ENCODE peak calls at places on chromosomes 3 and 15, in nine cellular contexts. One of them, this sample, is unnamed.
A peak's percentile ranks its signal among the peaks of the same experiment; 100 is the strongest.

GRCh38 chr3:14153663-14154062 is 24.7 kb downstream of the XPC start:
- DNase-seq in uterus: no peak
- DNase-seq in esophagus muscularis mucosa: peak; percentile 19
- DNase-seq in Peyer's patch: no peak
- DNase-seq in A549: no peak
- DNase-seq in heart left ventricle: no peak
- DNase-seq in stomach: no peak
- DNase-seq in esophagus squamous epithelium: no peak
- DNase-seq in ovary: no peak
- DNase-seq in this sample: no peak

GRCh38 chr3:74832925-74833324 is 218.5 kb upstream of the CNTN3 start:
- DNase-seq in uterus: no peak
- DNase-seq in esophagus muscularis mucosa: no peak
- DNase-seq in Peyer's patch: no peak
- DNase-seq in A549: no peak
- DNase-seq in heart left ventricle: no peak
- DNase-seq in stomach: no peak
- DNase-seq in esophagus squamous epithelium: no peak
- DNase-seq in ovary: no peak
- DNase-seq in this sample: no peak

GRCh38 chr3:12961007-12961725 is 112.1 kb downstream of the IQSEC1 start:
- DNase-seq in uterus: no peak
- DNase-seq in esophagus muscularis mucosa: no peak
- DNase-seq in Peyer's patch: no peak
- DNase-seq in A549: no peak
- DNase-seq in heart left ventricle: no peak
- DNase-seq in stomach: no peak
- DNase-seq in esophagus squamous epithelium: no peak
- DNase-seq in ovary: no peak
- DNase-seq in this sample: no peak

GRCh38 chr15:96789999-96790398 is 459.5 kb downstream of the NR2F2 start:
- DNase-seq in uterus: no peak
- DNase-seq in esophagus muscularis mucosa: peak; percentile 64
- DNase-seq in Peyer's patch: no peak
- DNase-seq in A549: no peak
- DNase-seq in heart left ventricle: no peak
- DNase-seq in stomach: no peak
- DNase-seq in esophagus squamous epithelium: no peak
- DNase-seq in ovary: no peak
- DNase-seq in this sample: no peak

GRCh38 chr3:178384302-178384939 is 151.8 kb upstream of the KCNMB2 start:
- DNase-seq in uterus: no peak
- DNase-seq in esophagus muscularis mucosa: no peak
- DNase-seq in Peyer's patch: no peak
- DNase-seq in A549: no peak
- DNase-seq in heart left ventricle: no peak
- DNase-seq in stomach: no peak
- DNase-seq in esophagus squamous epithelium: no peak
- DNase-seq in ovary: no peak
- DNase-seq in this sample: no peak

GRCh38 chr3:23002846-23003800 is 200.0 kb upstream of the UBE2E2 start:
- DNase-seq in uterus: no peak
- DNase-seq in esophagus muscularis mucosa: no peak
- DNase-seq in Peyer's patch: no peak
- DNase-seq in A549: no peak
- DNase-seq in heart left ventricle: peak; percentile 38
- DNase-seq in stomach: peak; percentile 52
- DNase-seq in esophagus squamous epithelium: no peak
- DNase-seq in ovary: no peak
- DNase-seq in this sample: no peak

GRCh38 chr3:11718582-11719405 is 75.1 kb upstream of the VGLL4 start:
- DNase-seq in uterus: peak; percentile 47
- DNase-seq in esophagus muscularis mucosa: no peak
- DNase-seq in Peyer's patch: peak; percentile 71
- DNase-seq in A549: peak; percentile 58
- DNase-seq in heart left ventricle: peak; percentile 47
- DNase-seq in stomach: peak; percentile 69
- DNase-seq in esophagus squamous epithelium: peak; percentile 35
- DNase-seq in ovary: peak; percentile 54
- DNase-seq in this sample: peak; percentile 69

GRCh38 chr3:55169608-55170010 is 241.8 kb upstream of the LRTM1 start:
- DNase-seq in uterus: no peak
- DNase-seq in esophagus muscularis mucosa: peak; percentile 29
- DNase-seq in Peyer's patch: no peak
- DNase-seq in A549: peak; percentile 1
- DNase-seq in heart left ventricle: no peak
- DNase-seq in stomach: no peak
- DNase-seq in esophagus squamous epithelium: no peak
- DNase-seq in ovary: no peak
- DNase-seq in this sample: no peak

GRCh38 chr3:15399970-15400369 is 27.4 kb downstream of the METTL6 start:
- DNase-seq in uterus: no peak
- DNase-seq in esophagus muscularis mucosa: no peak
- DNase-seq in Peyer's patch: no peak
- DNase-seq in A549: no peak
- DNase-seq in heart left ventricle: no peak
- DNase-seq in stomach: no peak
- DNase-seq in esophagus squamous epithelium: no peak
- DNase-seq in ovary: no peak
- DNase-seq in this sample: no peak

GRCh38 chr3:33860355-33861047 is 62.1 kb downstream of the PDCD6IP start:
- DNase-seq in uterus: no peak
- DNase-seq in esophagus muscularis mucosa: no peak
- DNase-seq in Peyer's patch: no peak
- DNase-seq in A549: no peak
- DNase-seq in heart left ventricle: no peak
- DNase-seq in stomach: no peak
- DNase-seq in esophagus squamous epithelium: no peak
- DNase-seq in ovary: no peak
- DNase-seq in this sample: no peak

GRCh38 chr3:134535186-134535974 is 49.5 kb downstream of the CEP63 start:
- DNase-seq in uterus: no peak
- DNase-seq in esophagus muscularis mucosa: no peak
- DNase-seq in Peyer's patch: no peak
- DNase-seq in A549: no peak
- DNase-seq in heart left ventricle: no peak
- DNase-seq in stomach: no peak
- DNase-seq in esophagus squamous epithelium: no peak
- DNase-seq in ovary: no peak
- DNase-seq in this sample: no peak

GRCh38 chr3:2578560-2578959 is 479.9 kb downstream of the CNTN4 start:
- DNase-seq in uterus: no peak
- DNase-seq in esophagus muscularis mucosa: no peak
- DNase-seq in Peyer's patch: no peak
- DNase-seq in A549: no peak
- DNase-seq in heart left ventricle: no peak
- DNase-seq in stomach: no peak
- DNase-seq in esophagus squamous epithelium: no peak
- DNase-seq in ovary: no peak
- DNase-seq in this sample: no peak

GRCh38 chr3:136023264-136023978 is 57.9 kb downstream of the PPP2R3A start:
- DNase-seq in uterus: no peak
- DNase-seq in esophagus muscularis mucosa: no peak
- DNase-seq in Peyer's patch: no peak
- DNase-seq in A549: no peak
- DNase-seq in heart left ventricle: no peak
- DNase-seq in stomach: no peak
- DNase-seq in esophagus squamous epithelium: no peak
- DNase-seq in ovary: no peak
- DNase-seq in this sample: no peak

GRCh38 chr3:20576228-20576627 is 390.2 kb upstream of the SGO1 start:
- DNase-seq in uterus: no peak
- DNase-seq in esophagus muscularis mucosa: no peak
- DNase-seq in Peyer's patch: no peak
- DNase-seq in A549: no peak
- DNase-seq in heart left ventricle: no peak
- DNase-seq in stomach: no peak
- DNase-seq in esophagus squamous epithelium: no peak
- DNase-seq in ovary: no peak
- DNase-seq in this sample: no peak

GRCh38 chr3:64143399-64144130 is 81.7 kb downstream of the PRICKLE2 start:
- DNase-seq in uterus: no peak
- DNase-seq in esophagus muscularis mucosa: no peak
- DNase-seq in Peyer's patch: no peak
- DNase-seq in A549: peak; percentile 33
- DNase-seq in heart left ventricle: no peak
- DNase-seq in stomach: no peak
- DNase-seq in esophagus squamous epithelium: no peak
- DNase-seq in ovary: no peak
- DNase-seq in this sample: no peak

GRCh38 chr3:156396851-156397250 is 158.1 kb downstream of the SSR3 start:
- DNase-seq in uterus: no peak
- DNase-seq in esophagus muscularis mucosa: no peak
- DNase-seq in Peyer's patch: no peak
- DNase-seq in A549: no peak
- DNase-seq in heart left ventricle: no peak
- DNase-seq in stomach: no peak
- DNase-seq in esophagus squamous epithelium: no peak
- DNase-seq in ovary: no peak
- DNase-seq in this sample: peak; percentile 39

GRCh38 chr3:5188419-5189405 is 1.2 kb downstream of the EDEM1 start:
- DNase-seq in uterus: no peak
- DNase-seq in esophagus muscularis mucosa: no peak
- DNase-seq in Peyer's patch: peak; percentile 76
- DNase-seq in A549: peak; percentile 53
- DNase-seq in heart left ventricle: peak; percentile 13
- DNase-seq in stomach: peak; percentile 65
- DNase-seq in esophagus squamous epithelium: no peak
- DNase-seq in ovary: peak; percentile 30
- DNase-seq in this sample: peak; percentile 14

GRCh38 chr3:132784502-132785025 is 62.4 kb upstream of the NPHP3 start:
- DNase-seq in uterus: no peak
- DNase-seq in esophagus muscularis mucosa: no peak
- DNase-seq in Peyer's patch: no peak
- DNase-seq in A549: no peak
- DNase-seq in heart left ventricle: no peak
- DNase-seq in stomach: no peak
- DNase-seq in esophagus squamous epithelium: no peak
- DNase-seq in ovary: no peak
- DNase-seq in this sample: no peak

GRCh38 chr3:52495096-52495495 is at the start of gene STAB1:
- DNase-seq in uterus: peak; percentile 44
- DNase-seq in esophagus muscularis mucosa: peak; percentile 93
- DNase-seq in Peyer's patch: peak; percentile 57
- DNase-seq in A549: no peak
- DNase-seq in heart left ventricle: peak; percentile 80
- DNase-seq in stomach: no peak
- DNase-seq in esophagus squamous epithelium: no peak
- DNase-seq in ovary: no peak
- DNase-seq in this sample: peak; percentile 38
- TF ChIP-seq POLR2A in uterus: no peak
- TF ChIP-seq POLR2A in esophagus muscularis mucosa: no peak
- TF ChIP-seq POLR2A in Peyer's patch: no peak
- TF ChIP-seq POLR2A in A549: no peak
- TF ChIP-seq POLR2A in heart left ventricle: no peak
- TF ChIP-seq POLR2A in stomach: no peak
- TF ChIP-seq POLR2A in esophagus squamous epithelium: no peak
- TF ChIP-seq POLR2A in ovary: no peak
- TF ChIP-seq POLR2A in this sample: no peak

DNA sequence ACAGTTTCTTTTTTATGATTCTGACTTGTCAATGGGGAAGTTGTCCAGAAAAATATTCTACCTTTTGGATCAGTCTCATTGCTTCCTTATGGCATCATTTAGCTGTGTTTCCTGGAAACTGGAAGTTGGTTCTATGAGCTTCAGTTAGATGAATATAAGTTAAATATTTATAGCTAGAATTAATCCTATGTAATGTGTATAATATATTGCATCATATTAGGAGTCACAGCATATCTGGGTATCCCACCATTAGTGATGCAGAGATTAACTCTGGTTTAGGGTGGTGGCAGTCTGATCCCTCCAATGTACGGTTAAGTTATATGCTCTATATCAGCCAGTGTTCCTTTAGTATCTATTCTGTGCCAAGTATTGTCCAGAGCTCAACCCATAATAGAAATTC is 19.3 kb downstream of the KLHL24 start:
- DNase-seq in uterus: no peak
- DNase-seq in esophagus muscularis mucosa: no peak
- DNase-seq in Peyer's patch: no peak
- DNase-seq in A549: no peak
- DNase-seq in heart left ventricle: no peak
- DNase-seq in stomach: no peak
- DNase-seq in esophagus squamous epithelium: no peak
- DNase-seq in ovary: no peak
- DNase-seq in this sample: no peak
- H3K9me3 ChIP-seq in uterus: peaks cover 23% of the 10 kb centered on the region
- H3K9me3 ChIP-seq in esophagus muscularis mucosa: peaks cover 19% of the 10 kb centered on the region
- H3K9me3 ChIP-seq in Peyer's patch: peaks cover 17% of the 10 kb centered on the region
- H3K9me3 ChIP-seq in A549: peaks cover 43% of the 10 kb centered on the region
- H3K9me3 ChIP-seq in heart left ventricle: peaks cover 46% of the 10 kb centered on the region
- H3K9me3 ChIP-seq in stomach: peaks cover 9% of the 10 kb centered on the region
- H3K9me3 ChIP-seq in esophagus squamous epithelium: peaks cover 45% of the 10 kb centered on the region
- H3K9me3 ChIP-seq in ovary: peaks cover 10% of the 10 kb centered on the region
- H3K9me3 ChIP-seq in this sample: no peaks in the 10 kb centered on the region

DNA sequence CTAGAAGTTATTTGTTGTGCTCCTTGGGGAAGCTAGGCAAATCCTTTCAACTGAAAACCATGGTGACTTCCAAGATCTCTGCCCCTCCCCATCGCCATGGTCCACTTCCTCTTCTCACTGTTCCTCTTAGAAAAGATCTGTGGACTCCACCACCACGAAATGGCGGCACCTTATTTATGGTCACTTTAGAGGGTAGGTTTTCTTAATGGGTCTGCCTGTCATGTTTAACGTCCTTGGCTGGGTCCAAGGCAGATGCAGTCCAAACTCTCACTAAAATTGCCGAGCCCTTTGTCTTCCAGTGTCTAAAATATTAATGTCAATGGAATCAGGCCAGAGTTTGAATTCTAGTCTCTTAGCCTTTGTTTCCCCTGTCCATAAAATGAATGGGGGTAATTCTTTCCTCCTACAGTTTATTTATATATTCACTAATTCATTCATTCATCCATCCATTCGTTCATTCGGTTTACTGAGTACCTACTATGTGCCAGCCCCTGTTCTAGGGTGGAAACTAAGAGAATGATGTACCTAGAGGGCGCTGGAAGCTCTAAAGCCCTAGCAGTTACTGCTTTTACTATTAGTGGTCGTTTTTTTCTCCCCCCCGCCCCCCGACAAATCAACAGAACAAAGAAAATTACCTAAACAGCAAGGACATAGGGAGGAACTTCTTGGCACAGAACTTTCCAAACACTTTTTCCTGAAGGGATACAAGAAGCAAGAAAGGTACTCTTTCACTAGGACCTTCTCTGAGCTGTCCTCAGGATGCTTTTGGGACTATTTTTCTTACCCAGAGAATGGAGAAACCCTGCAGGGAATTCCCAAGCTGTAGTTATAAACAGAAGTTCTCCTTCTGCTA is 661 bp downstream of the PATL2 start:
- DNase-seq in uterus: no peak
- DNase-seq in esophagus muscularis mucosa: no peak
- DNase-seq in Peyer's patch: peak; percentile 87
- DNase-seq in A549: peak; percentile 22
- DNase-seq in heart left ventricle: no peak
- DNase-seq in stomach: peak; percentile 43
- DNase-seq in esophagus squamous epithelium: no peak
- DNase-seq in ovary: no peak
- DNase-seq in this sample: no peak
- TF ChIP-seq POLR2A in uterus: no peak
- TF ChIP-seq POLR2A in esophagus muscularis mucosa: no peak
- TF ChIP-seq POLR2A in Peyer's patch: no peak
- TF ChIP-seq POLR2A in A549: no peak
- TF ChIP-seq POLR2A in heart left ventricle: no peak
- TF ChIP-seq POLR2A in stomach: no peak
- TF ChIP-seq POLR2A in esophagus squamous epithelium: no peak
- TF ChIP-seq POLR2A in ovary: no peak
- TF ChIP-seq POLR2A in this sample: no peak

GRCh38 chr3:43014216-43014615 is 35.1 kb downstream of the GASK1A start:
- DNase-seq in uterus: no peak
- DNase-seq in esophagus muscularis mucosa: no peak
- DNase-seq in Peyer's patch: no peak
- DNase-seq in A549: no peak
- DNase-seq in heart left ventricle: no peak
- DNase-seq in stomach: no peak
- DNase-seq in esophagus squamous epithelium: no peak
- DNase-seq in ovary: no peak
- DNase-seq in this sample: no peak
- H3K9me3 ChIP-seq in uterus: no peaks in the 10 kb centered on the region
- H3K9me3 ChIP-seq in esophagus muscularis mucosa: no peaks in the 10 kb centered on the region
- H3K9me3 ChIP-seq in Peyer's patch: peaks cover 12% of the 10 kb centered on the region
- H3K9me3 ChIP-seq in A549: no peaks in the 10 kb centered on the region
- H3K9me3 ChIP-seq in heart left ventricle: peaks cover 34% of the 10 kb centered on the region
- H3K9me3 ChIP-seq in stomach: no peaks in the 10 kb centered on the region
- H3K9me3 ChIP-seq in esophagus squamous epithelium: peaks cover 11% of the 10 kb centered on the region
- H3K9me3 ChIP-seq in ovary: no peaks in the 10 kb centered on the region
- H3K9me3 ChIP-seq in this sample: no peaks in the 10 kb centered on the region

This sample was measured in thyroid gland.